ENCODE peak calls at places on chromosomes 13 and 19, in nine cellular contexts. F is stimulated activated CD4-positive, alpha-beta T cell treated with anti-CD3 and anti-CD28 coated beads, TNF-alpha, amount 100 ng/mL, for 24 hours; I is fibroblast of mammary gland; Z is NCI-H1105; T is brain pericyte; Q is RPMI7951; J is body of pancreas; E is non-pigmented ciliary epithelial cell; S is activated naive CD8-positive, alpha-beta T cell treated with anti-CD3 and anti-CD28 coated beads, Interleukin-2, amount 10 ng/mL, durations not matched to agents 7 days and 5 days. G is an unnamed sample.

GRCh38 chr19:12991296-12991695 is 4.0 kb upstream of the NFIX start:
- DNase-seq in F (no peak), I (no peak), Z (no peak), T (no peak), Q (no peak), J (no peak), E (no peak), S (no peak), G (no peak)

GRCh38 chr13:76845367-76845766 is 40.8 kb downstream of the KCTD12 start:
- DNase-seq in F (no peak), I (no peak), Z (no peak), T (no peak), Q (no peak), J (no peak), E (no peak), S (no peak), G (no peak)

GRCh38 chr19:41993612-41994483 is at the start of gene ATP1A3:
- DNase-seq in F (peak), I (peak), Z (peak), T (no peak), Q (peak), J (peak), E (no peak), S (peak), G (peak)

GRCh38 chr19:51422053-51422448 is 4.6 kb upstream of the SIGLEC10 start:
- DNase-seq in F (peak), I (peak), Z (no peak), T (no peak), Q (peak), J (peak), E (no peak), S (peak), G (peak)

GRCh38 chr13:30608364-30608763 is 9.4 kb upstream of the USPL1 start:
- DNase-seq in F (no peak), I (peak), Z (no peak), T (no peak), Q (no peak), J (no peak), E (no peak), S (no peak), G (no peak)

GRCh38 chr13:113854238-113855011 is 9.5 kb downstream of the GAS6 start:
- DNase-seq in F (no peak), I (peak), Z (no peak), T (peak), Q (peak), J (peak), E (no peak), S (peak), G (no peak)

GRCh38 chr13:51541809-51542258 is 42.4 kb upstream of the WDFY2 start:
- DNase-seq in F (no peak), I (no peak), Z (no peak), T (no peak), Q (no peak), J (no peak), E (no peak), S (no peak), G (no peak)

GRCh38 chr13:64069892-64070291 is 2654.2 kb upstream of the PCDH20 start:
- DNase-seq in F (no peak), I (no peak), Z (no peak), T (no peak), Q (no peak), J (no peak), E (no peak), S (no peak), G (no peak)

GRCh38 chr19:41420101-41420880 is 6.9 kb downstream of the B3GNT8 start:
- DNase-seq in F (no peak), I (no peak), Z (no peak), T (no peak), Q (no peak), J (peak), E (no peak), S (no peak), G (no peak)

GRCh38 chr19:7953060-7953459 is 9.6 kb upstream of the TIMM44 start:
- DNase-seq in F (no peak), I (peak), Z (no peak), T (no peak), Q (peak), J (no peak), E (no peak), S (no peak), G (no peak)

GRCh38 chr19:17706750-17707181 is 12.5 kb upstream of the MAP1S start:
- DNase-seq in F (no peak), I (peak), Z (no peak), T (no peak), Q (peak), J (peak), E (no peak), S (no peak), G (no peak)

GRCh38 chr19:3671680-3672574 is 28.3 kb downstream of the PIP5K1C start:
- DNase-seq in F (no peak), I (peak), Z (no peak), T (no peak), Q (no peak), J (no peak), E (no peak), S (peak), G (no peak)

GRCh38 chr13:114179087-114179658 is at the start of gene CFAP97D2:
- DNase-seq in F (no peak), I (no peak), Z (no peak), T (no peak), Q (no peak), J (no peak), E (no peak), S (no peak), G (no peak)

GRCh38 chr19:15456441-15456840 is 6.7 kb upstream of the WIZ start:
- DNase-seq in F (no peak), I (no peak), Z (no peak), T (no peak), Q (no peak), J (no peak), E (no peak), S (no peak), G (no peak)

GRCh38 chr19:28456708-28457320 is 756.1 kb downstream of the UQCRFS1 start:
- DNase-seq in F (no peak), I (no peak), Z (no peak), T (no peak), Q (no peak), J (no peak), E (no peak), S (no peak), G (no peak)

GRCh38 chr13:44198826-44199225 is 174.8 kb upstream of the SERP2 start:
- DNase-seq in F (no peak), I (no peak), Z (no peak), T (no peak), Q (no peak), J (no peak), E (no peak), S (no peak), G (no peak)

GRCh38 chr13:51697855-51698254 is 106.1 kb downstream of the DHRS12 start:
- DNase-seq in F (no peak), I (peak), Z (no peak), T (no peak), Q (no peak), J (no peak), E (no peak), S (no peak), G (peak)

GRCh38 chr13:51955281-51955771 is 55.9 kb downstream of the ATP7B start:
- DNase-seq in F (no peak), I (no peak), Z (peak), T (no peak), Q (no peak), J (no peak), E (no peak), S (no peak), G (no peak)

GRCh38 chr19:3844596-3844995 is 24.2 kb downstream of the ZFR2 start:
- DNase-seq in F (no peak), I (peak), Z (no peak), T (no peak), Q (peak), J (no peak), E (no peak), S (no peak), G (no peak)

GRCh38 chr19:10508707-10509106 is 5.6 kb upstream of the KEAP1 start:
- DNase-seq in F (no peak), I (peak), Z (no peak), T (no peak), Q (no peak), J (no peak), E (no peak), S (no peak), G (no peak)

GRCh38 chr13:29799041-29799440 is 51.4 kb downstream of the UBL3 start:
- DNase-seq in F (no peak), I (no peak), Z (no peak), T (no peak), Q (peak), J (no peak), E (no peak), S (no peak), G (no peak)

GRCh38 chr13:48199404-48199991 is 33.5 kb upstream of the ITM2B start:
- DNase-seq in F (no peak), I (no peak), Z (no peak), T (no peak), Q (no peak), J (no peak), E (no peak), S (no peak), G (no peak)

GRCh38 chr13:97205971-97206370 is 16.2 kb upstream of the MBNL2 start:
- DNase-seq in F (no peak), I (peak), Z (no peak), T (no peak), Q (peak), J (no peak), E (no peak), S (no peak), G (no peak)

GRCh38 chr19:43441736-43442135 is 23.7 kb downstream of the LYPD3 start:
- DNase-seq in F (no peak), I (no peak), Z (no peak), T (no peak), Q (no peak), J (no peak), E (no peak), S (no peak), G (no peak)

GRCh38 chr19:483332-484072 is 12.8 kb upstream of the MADCAM1 start:
- DNase-seq in F (no peak), I (no peak), Z (no peak), T (no peak), Q (no peak), J (no peak), E (no peak), S (no peak), G (no peak)

GRCh38 chr19:18308051-18308947 is 14.6 kb downstream of the LSM4 start:
- DNase-seq in F (no peak), I (no peak), Z (no peak), T (no peak), Q (no peak), J (no peak), E (no peak), S (peak), G (no peak)

GRCh38 chr13:60463787-60464186 is 66.8 kb downstream of the TDRD3 start:
- DNase-seq in F (no peak), I (peak), Z (no peak), T (no peak), Q (peak), J (no peak), E (no peak), S (no peak), G (no peak)

GRCh38 chr13:113879506-113880360 is 15.9 kb upstream of the GAS6 start:
- DNase-seq in F (no peak), I (no peak), Z (no peak), T (no peak), Q (peak), J (no peak), E (no peak), S (no peak), G (no peak)

GRCh38 chr19:55229145-55229788 is 704 bp upstream of the TMEM86B start:
- DNase-seq in F (no peak), I (no peak), Z (no peak), T (no peak), Q (no peak), J (no peak), E (no peak), S (no peak), G (no peak)

GRCh38 chr19:39539165-39539518 is 819 bp downstream of the EID2 start:
- DNase-seq in F (no peak), I (peak), Z (no peak), T (no peak), Q (peak), J (no peak), E (peak), S (no peak), G (no peak)

GRCh38 chr13:46487748-46488147 is 65.2 kb upstream of the LRCH1 start:
- DNase-seq in F (no peak), I (no peak), Z (no peak), T (no peak), Q (no peak), J (no peak), E (no peak), S (no peak), G (no peak)